ENCODE peak calls at places on chromosome 18, in seven cellular contexts. I is esophagus squamous epithelium, L is Panc1, K is stomach, J is endodermal cell, Q is GM23338, P is kidney. F is an unnamed sample. For H3K4me1, the result is how much of the 10 kb centered on the place peaks cover.

GRCh38 chr18:26649193-26649543 is 100.8 kb upstream of the KCTD1 start:
- DNase-seq in I (no peak), L (no peak), K (no peak), J (peak), Q (no peak), P (no peak), F (no peak)

GRCh38 chr18:35497006-35497333 is 790 bp downstream of the INO80C start:
- DNase-seq in I (no peak), L (no peak), K (no peak), J (no peak), Q (no peak), P (no peak), F (peak)

GRCh38 chr18:55500316-55501086 is 87.5 kb downstream of the TCF4 start:
- DNase-seq in I (no peak), L (no peak), K (no peak), J (no peak), Q (no peak), P (no peak), F (peak)

GRCh38 chr18:75247601-75248421 is 37.2 kb downstream of the TSHZ1 start:
- DNase-seq in I (no peak), L (peak), K (no peak), J (no peak), Q (no peak), P (no peak), F (peak)

GRCh38 chr18:76416935-76417334 is 78.1 kb downstream of the ZNF516 start:
- DNase-seq in I (no peak), L (no peak), K (no peak), J (no peak), Q (no peak), P (peak), F (no peak)

GRCh38 chr18:27135504-27136207 is 49.5 kb downstream of the CHST9 start:
- DNase-seq in I (no peak), L (no peak), K (no peak), J (no peak), Q (no peak), P (no peak), F (no peak)

GRCh38 chr18:23422751-23423418 is 30.2 kb upstream of the RIOK3 start:
- DNase-seq in I (peak), L (no peak), K (peak), J (no peak), Q (no peak), P (peak), F (peak)

GRCh38 chr18:51890762-51891161 is 449.2 kb upstream of the DCC start:
- DNase-seq in I (no peak), L (peak), K (peak), J (no peak), Q (no peak), P (no peak), F (no peak)

GRCh38 chr18:75405341-75405740 is 22.2 kb downstream of the SMIM21 start:
- DNase-seq in I (no peak), L (no peak), K (no peak), J (no peak), Q (no peak), P (no peak), F (no peak)

GRCh38 chr18:68925268-68925667 is 127.4 kb downstream of the CCDC102B start:
- DNase-seq in I (no peak), L (peak), K (no peak), J (peak), Q (peak), P (no peak), F (no peak)

GRCh38 chr18:59272221-59272888 is 899 bp downstream of the RAX start:
- DNase-seq in I (no peak), L (no peak), K (no peak), J (peak), Q (peak), P (peak), F (no peak)

GRCh38 chr18:12768622-12769021 is 65.8 kb downstream of the PSMG2 start:
- DNase-seq in I (no peak), L (no peak), K (no peak), J (no peak), Q (no peak), P (no peak), F (peak)

GRCh38 chr18:76670564-76671288 is 151.6 kb upstream of the ZNF236 start:
- DNase-seq in I (no peak), L (no peak), K (no peak), J (peak), Q (no peak), P (no peak), F (no peak)

GRCh38 chr18:29164993-29165599 is 988.2 kb upstream of the CDH2 start:
- DNase-seq in I (no peak), L (peak), K (no peak), J (no peak), Q (no peak), P (no peak), F (peak)

GRCh38 chr18:11387880-11388279 is 221.5 kb upstream of the SLC35G4 start:
- DNase-seq in I (no peak), L (peak), K (peak), J (peak), Q (peak), P (no peak), F (peak)

GRCh38 chr18:23365602-23366001 is 87.5 kb upstream of the RIOK3 start:
- DNase-seq in I (no peak), L (no peak), K (no peak), J (no peak), Q (no peak), P (no peak), F (peak)

GRCh38 chr18:9898792-9899549 is 13.2 kb downstream of the TXNDC2 start:
- DNase-seq in I (no peak), L (no peak), K (no peak), J (peak), Q (no peak), P (no peak), F (no peak)

GRCh38 chr18:78115896-78116561 is 863.6 kb upstream of the SALL3 start:
- DNase-seq in I (no peak), L (no peak), K (no peak), J (no peak), Q (no peak), P (no peak), F (no peak)

GRCh38 chr18:67476585-67476984 is 39.9 kb downstream of the DSEL start:
- DNase-seq in I (no peak), L (no peak), K (no peak), J (no peak), Q (no peak), P (no peak), F (no peak)

GRCh38 chr18:77911973-77912372 is 662.3 kb downstream of the GALR1 start:
- DNase-seq in I (no peak), L (no peak), K (no peak), J (no peak), Q (no peak), P (no peak), F (no peak)

GRCh38 chr18:50218432-50219197 is 23.7 kb upstream of the MYO5B start:
- DNase-seq in I (no peak), L (no peak), K (peak), J (peak), Q (peak), P (no peak), F (no peak)

GRCh38 chr18:5294113-5294617 is 1.4 kb downstream of the ZBTB14 start:
- DNase-seq in I (peak), L (no peak), K (peak), J (no peak), Q (no peak), P (peak), F (peak)

GRCh38 chr18:7946724-7947377 is 379.7 kb downstream of the PTPRM start:
- DNase-seq in I (no peak), L (no peak), K (peak), J (peak), Q (peak), P (peak), F (peak)

GRCh38 chr18:54713386-54713785 is 114.9 kb upstream of the RAB27B start:
- DNase-seq in I (no peak), L (no peak), K (no peak), J (no peak), Q (no peak), P (no peak), F (no peak)

GRCh38 chr18:32259553-32259952 is 69.7 kb downstream of the MEP1B start:
- DNase-seq in I (no peak), L (no peak), K (no peak), J (no peak), Q (no peak), P (no peak), F (no peak)

GRCh38 chr18:52694804-52695203 is 354.8 kb downstream of the DCC start:
- DNase-seq in I (no peak), L (no peak), K (no peak), J (peak), Q (peak), P (no peak), F (no peak)

GRCh38 chr18:10336749-10337148 is 117.7 kb upstream of the APCDD1 start:
- DNase-seq in I (no peak), L (no peak), K (no peak), J (no peak), Q (no peak), P (no peak), F (no peak)

GRCh38 chr18:5891361-5892215 is 3.7 kb downstream of the TMEM200C start:
- DNase-seq in I (no peak), L (no peak), K (no peak), J (peak), Q (peak), P (peak), F (peak)

GRCh38 chr18:79871481-79872091 is 73.8 kb downstream of the KCNG2 start:
- DNase-seq in I (no peak), L (no peak), K (no peak), J (peak), Q (no peak), P (no peak), F (peak)

GRCh38 chr18:79393181-79393598 is 2.5 kb upstream of the NFATC1 start:
- DNase-seq in I (no peak), L (no peak), K (no peak), J (peak), Q (no peak), P (peak), F (peak)

GRCh38 chr18:61860302-61860701 is 32.5 kb downstream of the RNF152 start:
- DNase-seq in I (no peak), L (no peak), K (no peak), J (no peak), Q (no peak), P (no peak), F (peak)

GRCh38 chr18:72543362-72544055 is 633 bp downstream of the CBLN2 start:
- DNase-seq in I (no peak), L (no peak), K (no peak), J (peak), Q (peak), P (no peak), F (peak)

GRCh38 chr18:1227025-1227424 is 322.4 kb downstream of the ADCYAP1 start:
- DNase-seq in I (no peak), L (no peak), K (no peak), J (no peak), Q (no peak), P (no peak), F (no peak)

GRCh38 chr18:26549486-26550435 is 1.4 kb upstream of the KCTD1 start:
- DNase-seq in I (no peak), L (no peak), K (peak), J (peak), Q (peak), P (peak), F (peak)

GRCh38 chr18:76449110-76449453 is 46.0 kb downstream of the ZNF516 start:
- DNase-seq in I (no peak), L (no peak), K (no peak), J (peak), Q (no peak), P (no peak), F (no peak)

GRCh38 chr18:77129150-77129551 is 3.4 kb downstream of the MBP start:
- DNase-seq in I (no peak), L (no peak), K (no peak), J (no peak), Q (no peak), P (peak), F (no peak)

GRCh38 chr18:6488956-6489355 is 74.2 kb upstream of the L3MBTL4 start:
- DNase-seq in I (no peak), L (no peak), K (no peak), J (no peak), Q (no peak), P (no peak), F (no peak)

GRCh38 chr18:69943021-69943420 is 4.7 kb downstream of the CD226 start:
- DNase-seq in I (no peak), L (no peak), K (no peak), J (no peak), Q (peak), P (no peak), F (no peak)
- H3K4me1 ChIP-seq in I (under half), L (under half), K (under half), J (under half), Q (under half), P (under half), F (under half)

GRCh38 chr18:3103576-3103975 is 90.6 kb upstream of the LPIN2 start:
- DNase-seq in I (no peak), L (no peak), K (no peak), J (no peak), Q (no peak), P (no peak), F (no peak)

GRCh38 chr18:3107740-3108151 is 94.8 kb upstream of the LPIN2 start:
- DNase-seq in I (no peak), L (no peak), K (no peak), J (no peak), Q (no peak), P (no peak), F (no peak)

GRCh38 chr18:3099327-3099726 is 86.4 kb upstream of the LPIN2 start:
- DNase-seq in I (no peak), L (no peak), K (no peak), J (no peak), Q (no peak), P (no peak), F (no peak)

GRCh38 chr18:3100498-3101132 is 87.7 kb upstream of the LPIN2 start:
- DNase-seq in I (no peak), L (no peak), K (no peak), J (no peak), Q (no peak), P (no peak), F (no peak)

GRCh38 chr18:3104190-3105054 is 91.5 kb upstream of the LPIN2 start:
- DNase-seq in I (no peak), L (peak), K (no peak), J (no peak), Q (no peak), P (no peak), F (no peak)
- H3K4me1 ChIP-seq in I (under half), L (under half), K (under half), J (under half), Q (under half), P (under half), F (under half)

GRCh38 chr18:58232674-58233073 is 188.6 kb downstream of the NEDD4L start:
- DNase-seq in I (no peak), L (no peak), K (peak), J (no peak), Q (no peak), P (no peak), F (no peak)

GRCh38 chr18:58234359-58234741 is 190.3 kb downstream of the NEDD4L start:
- DNase-seq in I (no peak), L (no peak), K (no peak), J (no peak), Q (no peak), P (no peak), F (no peak)

GRCh38 chr18:58229162-58229561 is 185.1 kb downstream of the NEDD4L start:
- DNase-seq in I (no peak), L (no peak), K (no peak), J (no peak), Q (no peak), P (no peak), F (no peak)

GRCh38 chr18:58230438-58231179 is 186.6 kb downstream of the NEDD4L start:
- DNase-seq in I (no peak), L (no peak), K (peak), J (no peak), Q (no peak), P (no peak), F (no peak)

DNA sequence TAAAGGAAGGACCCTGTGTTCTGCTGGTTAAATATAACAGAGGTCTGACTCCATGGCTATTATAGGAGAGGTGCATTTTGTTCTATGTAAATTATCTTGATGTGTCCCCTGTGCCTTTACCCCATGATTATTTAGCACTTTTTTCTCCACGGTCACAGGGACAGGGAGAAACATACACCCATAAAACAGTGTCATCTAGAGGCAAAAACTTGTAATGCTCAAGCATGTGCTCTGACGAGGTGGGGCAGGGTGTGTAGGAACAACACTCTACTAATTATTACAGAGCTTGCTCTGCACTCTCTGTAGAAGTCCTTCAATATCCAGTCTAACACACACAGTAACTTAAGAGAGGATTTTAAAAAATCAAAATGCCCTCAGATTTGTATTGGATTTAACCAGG is 187.9 kb downstream of the NEDD4L start:
- DNase-seq in I (no peak), L (no peak), K (peak), J (no peak), Q (no peak), P (no peak), F (no peak)
- H3K4me1 ChIP-seq in I (under half), L (half or more), K (under half), J (under half), Q (under half), P (under half), F (under half)

GRCh38 chr18:48918156-48918555 is 32.6 kb downstream of the SMAD7 start:
- DNase-seq in I (no peak), L (no peak), K (no peak), J (no peak), Q (no peak), P (no peak), F (no peak)

GRCh38 chr18:48920408-48921038 is 30.2 kb downstream of the SMAD7 start:
- DNase-seq in I (no peak), L (no peak), K (no peak), J (peak), Q (no peak), P (no peak), F (peak)

GRCh38 chr18:48917579-48918101 is 33.1 kb downstream of the SMAD7 start:
- DNase-seq in I (no peak), L (no peak), K (no peak), J (peak), Q (no peak), P (no peak), F (peak)

GRCh38 chr18:48919547-48919946 is 31.2 kb downstream of the SMAD7 start:
- DNase-seq in I (no peak), L (no peak), K (no peak), J (no peak), Q (no peak), P (no peak), F (peak)

GRCh38 chr18:48918660-48919415 is 31.9 kb downstream of the SMAD7 start:
- DNase-seq in I (no peak), L (no peak), K (no peak), J (peak), Q (no peak), P (no peak), F (peak)
- H3K4me1 ChIP-seq in I (under half), L (under half), K (under half), J (under half), Q (under half), P (under half), F (half or more)

GRCh38 chr18:49055196-49055595 is 104.4 kb upstream of the SMAD7 start:
- DNase-seq in I (no peak), L (no peak), K (no peak), J (no peak), Q (no peak), P (no peak), F (no peak)
- H3K4me1 ChIP-seq in I (under half), L (under half), K (under half), J (under half), Q (under half), P (under half), F (under half)

GRCh38 chr18:48845174-48845573 is 105.6 kb downstream of the SMAD7 start:
- DNase-seq in I (no peak), L (no peak), K (no peak), J (no peak), Q (no peak), P (no peak), F (no peak)
- H3K4me1 ChIP-seq in I (under half), L (under half), K (under half), J (under half), Q (under half), P (under half), F (half or more)

GRCh38 chr18:45373286-45373880 is 241.9 kb upstream of the SLC14A2 start:
- DNase-seq in I (no peak), L (no peak), K (no peak), J (no peak), Q (no peak), P (no peak), F (no peak)
- H3K4me1 ChIP-seq in I (under half), L (under half), K (under half), J (under half), Q (under half), P (under half), F (under half)